ENCODE peak calls at places on chromosomes 16 and 17, in six cellular contexts. P is heart right ventricle, O is uterus, V is H9, X is small intestine, J is stomach. K is an unnamed sample.

GRCh38 chr16:10114411-10114810 is 67.8 kb downstream of the GRIN2A start:
- DNase-seq in P (no peak), O (peak; percentile 33), V (no peak), X (no peak), J (no peak), K (peak; percentile 29)

GRCh38 chr17:5582177-5582885 is 2.0 kb downstream of the NLRP1 start:
- DNase-seq in P (no peak), O (no peak), V (no peak), X (no peak), J (no peak), K (no peak)

GRCh38 chr16:85924675-85925074 is 25.7 kb downstream of the IRF8 start:
- DNase-seq in P (no peak), O (no peak), V (no peak), X (no peak), J (no peak), K (no peak)

GRCh38 chr17:52410781-52411180 is 252.3 kb upstream of the CA10 start:
- DNase-seq in P (no peak), O (no peak), V (no peak), X (no peak), J (no peak), K (no peak)

GRCh38 chr16:29009050-29009837 is 24.4 kb downstream of the LAT start:
- DNase-seq in P (no peak), O (no peak), V (no peak), X (no peak), J (no peak), K (no peak)

GRCh38 chr17:55496094-55496881 is 15.0 kb downstream of the SMIM36 start:
- DNase-seq in P (no peak), O (no peak), V (no peak), X (peak; percentile 86), J (no peak), K (no peak)

GRCh38 chr16:67104061-67104460 is 5.7 kb upstream of the PHAF1 start:
- DNase-seq in P (peak; percentile 29), O (no peak), V (peak; percentile 68), X (no peak), J (no peak), K (no peak)

GRCh38 chr17:50278526-50279180 is 4.4 kb downstream of the TMEM92 start:
- DNase-seq in P (no peak), O (no peak), V (no peak), X (no peak), J (no peak), K (peak; percentile 32)

GRCh38 chr16:65235339-65236177 is 113.7 kb upstream of the CDH11 start:
- DNase-seq in P (no peak), O (no peak), V (peak; percentile 64), X (no peak), J (no peak), K (no peak)

GRCh38 chr17:56707312-56708219 is 114.1 kb downstream of the NOG start:
- DNase-seq in P (no peak), O (no peak), V (peak; percentile 72), X (no peak), J (no peak), K (no peak)

GRCh38 chr16:13957197-13958078 is 37.5 kb downstream of the ERCC4 start:
- DNase-seq in P (peak; percentile 54), O (peak; percentile 76), V (no peak), X (peak; percentile 90), J (peak; percentile 56), K (peak; percentile 67)

GRCh38 chr16:87806246-87806607 is 40.4 kb upstream of the KLHDC4 start:
- DNase-seq in P (no peak), O (no peak), V (no peak), X (peak; percentile 29), J (peak; percentile 28), K (no peak)

GRCh38 chr16:68200120-68200783 is 35.7 kb downstream of the ESRP2 start:
- DNase-seq in P (no peak), O (no peak), V (no peak), X (peak; percentile 6), J (no peak), K (no peak)

GRCh38 chr16:3443108-3444031 is at the start of the genes NAA60 and ZNF597:
- DNase-seq in P (peak; percentile 88), O (peak; percentile 73), V (peak; percentile 94), X (peak; percentile 93), J (peak; percentile 81), K (peak; percentile 75)

DNA sequence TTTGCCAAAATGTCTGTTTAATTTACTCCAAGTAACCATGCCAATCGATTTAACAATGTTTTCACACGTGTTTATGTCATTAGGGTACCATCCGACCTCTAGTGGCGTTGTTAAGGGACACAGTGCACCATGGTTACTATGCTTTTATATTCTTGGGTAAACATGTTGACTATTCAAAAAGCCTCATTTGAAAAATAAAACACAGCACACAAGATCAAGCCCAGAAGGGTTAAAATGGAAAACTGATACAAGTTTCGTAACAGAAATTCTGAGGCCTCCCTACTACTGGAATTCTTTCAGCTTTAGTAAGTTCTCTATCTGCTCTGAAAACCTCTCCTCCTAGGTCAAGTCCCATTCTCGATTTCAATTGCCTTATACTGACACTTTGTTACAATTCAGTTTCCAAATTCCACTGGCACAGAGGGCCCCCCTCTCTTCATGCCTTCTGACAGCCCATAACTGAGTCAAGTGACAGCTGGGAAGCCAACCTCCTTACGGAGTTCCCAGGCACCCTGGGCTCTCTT is 2.1 kb downstream of the CFAP20 start:
- DNase-seq in P (no peak), O (no peak), V (no peak), X (peak; percentile 42), J (no peak), K (no peak)
- H3K4me1 ChIP-seq in P (peaks cover 64% of the 10 kb centered on the region), O (peaks cover 11% of the 10 kb centered on the region), V (peaks cover 10% of the 10 kb centered on the region), X (peaks cover 4% of the 10 kb centered on the region), J (peaks cover 49% of the 10 kb centered on the region), K (peaks cover 33% of the 10 kb centered on the region)

DNA sequence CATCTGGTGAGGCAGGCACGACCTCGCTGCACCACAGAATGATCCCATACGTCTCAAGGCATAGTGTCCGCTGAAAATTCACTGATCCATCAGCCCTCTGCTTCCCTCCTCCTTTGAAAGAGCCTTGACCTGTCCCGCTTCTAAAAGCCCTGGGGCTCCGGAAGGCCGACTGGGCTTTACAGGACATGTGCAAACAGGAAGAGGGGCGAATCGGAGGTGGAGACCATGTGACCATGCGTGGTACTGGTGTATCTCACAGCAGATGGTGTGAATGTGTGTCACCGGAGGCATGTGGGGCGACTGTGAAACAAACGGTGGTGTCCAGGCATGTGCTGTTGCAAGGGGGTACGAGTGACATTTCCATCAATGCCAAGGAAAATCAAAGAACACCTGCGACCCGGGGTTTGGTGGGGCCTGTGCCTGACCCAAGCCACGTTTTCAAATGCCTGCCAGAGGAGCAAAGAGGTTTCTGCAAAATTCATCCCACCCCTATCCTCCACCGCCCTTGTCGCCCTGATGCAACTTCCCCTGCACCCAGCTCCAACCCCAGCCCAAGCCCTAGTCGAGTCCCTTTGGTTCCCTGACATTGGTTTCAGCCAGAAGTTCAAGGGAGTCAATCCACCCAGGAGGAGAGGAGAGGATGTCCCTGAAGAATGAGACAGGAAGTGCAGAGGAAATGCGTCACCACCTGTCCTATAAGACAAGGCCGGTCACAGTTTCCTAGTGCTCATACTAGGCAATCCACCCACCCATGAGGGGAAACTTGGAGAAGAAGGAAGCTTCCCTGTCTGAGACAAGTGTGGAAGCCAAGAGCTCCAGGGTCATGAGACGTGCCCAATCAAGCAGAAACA is 5.9 kb upstream of the KCNJ18 start:
- DNase-seq in P (no peak), O (no peak), V (no peak), X (no peak), J (no peak), K (no peak)
- H3K9me3 ChIP-seq in P (no peaks in the 10 kb centered on the region), O (no peaks in the 10 kb centered on the region), V (peaks cover 46% of the 10 kb centered on the region), X (no peaks in the 10 kb centered on the region), J (no peaks in the 10 kb centered on the region), K (no peaks in the 10 kb centered on the region)

GRCh38 chr16:49281843-49282642 is 405 bp upstream of the CBLN1 start:
- DNase-seq in P (peak; percentile 84), O (peak; percentile 47), V (peak; percentile 92), X (peak; percentile 95), J (peak; percentile 77), K (peak; percentile 89)

GRCh38 chr16:49283376-49284049 is 1.9 kb upstream of the CBLN1 start:
- DNase-seq in P (no peak), O (no peak), V (no peak), X (no peak), J (no peak), K (no peak)

GRCh38 chr16:49282690-49283375 is 1.2 kb upstream of the CBLN1 start:
- DNase-seq in P (peak; percentile 21), O (no peak), V (peak; percentile 80), X (peak; percentile 34), J (no peak), K (no peak)

GRCh38 chr16:49287572-49287971 is 5.9 kb upstream of the CBLN1 start:
- DNase-seq in P (no peak), O (no peak), V (peak; percentile 59), X (no peak), J (no peak), K (no peak)

GRCh38 chr16:49284962-49285361 is 3.3 kb upstream of the CBLN1 start:
- DNase-seq in P (no peak), O (no peak), V (no peak), X (no peak), J (no peak), K (no peak)
- H3K27me3 ChIP-seq in P (peaks cover 11% of the 10 kb centered on the region), O (no peaks in the 10 kb centered on the region), V (peaks cover 33% of the 10 kb centered on the region), X (peaks cover 30% of the 10 kb centered on the region), J (peaks cover 87% of the 10 kb centered on the region), K (peaks cover 15% of the 10 kb centered on the region)

DNA sequence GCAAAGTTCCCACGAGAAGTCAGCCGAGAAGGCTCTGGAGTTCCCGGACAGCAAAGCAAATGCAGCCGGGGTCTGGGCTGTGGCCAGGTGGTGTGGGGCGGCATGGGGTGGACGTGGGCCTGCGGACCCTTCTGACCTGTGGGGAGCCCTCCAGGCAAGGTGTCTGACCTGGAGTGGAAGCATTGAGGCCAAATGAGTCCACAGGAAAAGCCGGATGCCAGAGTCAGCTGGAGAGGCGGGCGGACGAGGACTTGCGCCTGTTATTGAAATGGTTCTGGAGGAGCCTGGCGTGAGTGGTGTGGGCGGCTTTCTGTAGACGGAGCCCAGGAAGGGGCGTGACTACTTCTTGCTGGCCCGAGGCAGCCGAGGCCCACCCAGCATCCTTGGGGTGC is 50.5 kb upstream of the ZNF750 start:
- DNase-seq in P (peak; percentile 29), O (no peak), V (no peak), X (no peak), J (no peak), K (no peak)
- H3K4me1 ChIP-seq in P (peaks cover 67% of the 10 kb centered on the region), O (no peaks in the 10 kb centered on the region), V (no peaks in the 10 kb centered on the region), X (no peaks in the 10 kb centered on the region), J (peaks cover 66% of the 10 kb centered on the region), K (peaks cover 16% of the 10 kb centered on the region)